ENCODE peak calls at places on chromosomes 4 and X, in seven cellular contexts. L is D341Med, K is amygdala, A is COR-L47, Z is hypothalamus, T is AG08396, U is GM23248. P is an unnamed sample.

GRCh38 chrX:143580266-143580665 is 55.6 kb downstream of the SLITRK4 start:
- DNase-seq in L (no peak), K (no peak), A (no peak), Z (no peak), T (no peak), U (no peak), P (peak; percentile 10)

GRCh38 chrX:16719334-16720084 is at the start of gene SYAP1:
- DNase-seq in L (peak; percentile 89), K (peak; percentile 84), A (peak; percentile 91), Z (peak; percentile 91), T (peak; percentile 93), U (peak; percentile 94), P (peak; percentile 96)

GRCh38 chrX:23386726-23387125 is 52.1 kb downstream of the PTCHD1 start:
- DNase-seq in L (no peak), K (no peak), A (no peak), Z (no peak), T (no peak), U (no peak), P (no peak)

GRCh38 chr4:78131403-78131802 is 74.3 kb downstream of the FRAS1 start:
- DNase-seq in L (no peak), K (no peak), A (no peak), Z (no peak), T (no peak), U (peak; percentile 83), P (no peak)

GRCh38 chr4:84826681-84827080 is 139.8 kb downstream of the WDFY3 start:
- DNase-seq in L (peak; percentile 54), K (no peak), A (no peak), Z (no peak), T (no peak), U (no peak), P (no peak)

GRCh38 chr4:1240721-1241465 is 8.0 kb downstream of the CTBP1 start:
- DNase-seq in L (peak; percentile 29), K (no peak), A (no peak), Z (no peak), T (no peak), U (no peak), P (no peak)

GRCh38 chr4:26859762-26860156 is 882 bp upstream of the STIM2 start:
- DNase-seq in L (no peak), K (no peak), A (no peak), Z (no peak), T (no peak), U (no peak), P (no peak)

GRCh38 chr4:16591867-16592266 is 306.6 kb downstream of the LDB2 start:
- DNase-seq in L (peak; percentile 78), K (peak; percentile 32), A (no peak), Z (peak; percentile 75), T (no peak), U (no peak), P (no peak)

GRCh38 chrX:75151828-75152592 is 4.1 kb downstream of the ABCB7 start:
- DNase-seq in L (no peak), K (no peak), A (no peak), Z (no peak), T (no peak), U (peak; percentile 1), P (no peak)

GRCh38 chrX:107551546-107551945 is 76.8 kb upstream of the PRPS1 start:
- DNase-seq in L (no peak), K (no peak), A (no peak), Z (peak; percentile 32), T (no peak), U (no peak), P (no peak)

GRCh38 chr4:125393825-125394224 is 79.1 kb downstream of the FAT4 start:
- DNase-seq in L (no peak), K (no peak), A (no peak), Z (no peak), T (no peak), U (no peak), P (no peak)

GRCh38 chr4:71732066-71732465 is 51.8 kb downstream of the GC start:
- DNase-seq in L (no peak), K (no peak), A (no peak), Z (no peak), T (no peak), U (peak; percentile 31), P (no peak)

GRCh38 chrX:131907488-131908314 is 115.4 kb upstream of the STK26 start:
- DNase-seq in L (no peak), K (no peak), A (no peak), Z (no peak), T (no peak), U (no peak), P (no peak)

GRCh38 chrX:10722804-10723364 is 102.5 kb upstream of the MID1 start:
- DNase-seq in L (peak; percentile 33), K (peak; percentile 10), A (peak; percentile 2), Z (peak; percentile 48), T (peak; percentile 49), U (peak; percentile 55), P (no peak)

GRCh38 chrX:38940547-38940946 is 139.3 kb downstream of the MID1IP1 start:
- DNase-seq in L (no peak), K (no peak), A (no peak), Z (no peak), T (no peak), U (peak; percentile 23), P (no peak)

GRCh38 chr4:7763788-7764187 is 175.9 kb downstream of the AFAP1 start:
- DNase-seq in L (no peak), K (no peak), A (no peak), Z (no peak), T (peak; percentile 61), U (peak; percentile 50), P (no peak)

GRCh38 chr4:153341575-153342090 is 2.9 kb upstream of the MND1 start:
- DNase-seq in L (no peak), K (no peak), A (no peak), Z (no peak), T (peak; percentile 17), U (peak; percentile 53), P (no peak)

GRCh38 chrX:108437789-108438623 is at the start of gene COL4A6:
- DNase-seq in L (no peak), K (no peak), A (no peak), Z (no peak), T (no peak), U (peak; percentile 35), P (no peak)

GRCh38 chrX:85963736-85964135 is 83.6 kb downstream of the CHM start:
- DNase-seq in L (no peak), K (no peak), A (no peak), Z (no peak), T (peak; percentile 65), U (peak; percentile 77), P (no peak)

GRCh38 chrX:97685753-97686152 is 802.0 kb downstream of the RPA4 start:
- DNase-seq in L (peak; percentile 28), K (no peak), A (peak; percentile 0), Z (no peak), T (peak; percentile 20), U (peak; percentile 60), P (no peak)

GRCh38 chr4:38860788-38861424 is 4.3 kb upstream of the TLR6 start:
- DNase-seq in L (peak; percentile 63), K (no peak), A (peak; percentile 34), Z (no peak), T (peak; percentile 36), U (peak; percentile 62), P (peak; percentile 46)

GRCh38 chrX:48974033-48974432 is 2.4 kb upstream of the KCND1 start:
- DNase-seq in L (no peak), K (no peak), A (no peak), Z (no peak), T (no peak), U (no peak), P (no peak)

GRCh38 chr4:153502584-153502983 is 36.4 kb downstream of the TMEM131L start:
- DNase-seq in L (no peak), K (no peak), A (no peak), Z (no peak), T (no peak), U (peak; percentile 54), P (no peak)

GRCh38 chr4:40038972-40039371 is 17.7 kb upstream of the N4BP2 start:
- DNase-seq in L (no peak), K (no peak), A (no peak), Z (no peak), T (peak; percentile 36), U (peak; percentile 79), P (no peak)